ENCODE peak calls at places on chromosomes 2 and 18, in seven cellular contexts. S is mesendoderm, Y is IMR-90, J is H9, N is H1, X is mesenchymal stem cell, A is trophoblast cell. T is an unnamed sample.

GRCh38 chr18:27005589-27005988 is 140.1 kb upstream of the AQP4 start:
- DNase-seq in S (peak), Y (no peak), J (no peak), N (no peak), X (peak), A (no peak), T (no peak)

GRCh38 chr2:133755515-133756311 is 187.4 kb upstream of the NCKAP5 start:
- DNase-seq in S (no peak), Y (peak), J (no peak), N (no peak), X (peak), A (no peak), T (peak)

GRCh38 chr2:49351531-49351930 is 197.2 kb upstream of the FSHR start:
- DNase-seq in S (peak), Y (no peak), J (no peak), N (no peak), X (peak), A (no peak), T (no peak)

GRCh38 chr18:8212893-8213805 is 396.1 kb upstream of the RAB12 start:
- DNase-seq in S (no peak), Y (peak), J (no peak), N (no peak), X (peak), A (no peak), T (no peak)

GRCh38 chr2:136522724-136523123 is 242.6 kb upstream of the THSD7B start:
- DNase-seq in S (no peak), Y (no peak), J (no peak), N (no peak), X (no peak), A (no peak), T (no peak)

GRCh38 chr18:51089691-51090090 is 59.7 kb downstream of the SMAD4 start:
- DNase-seq in S (no peak), Y (no peak), J (no peak), N (no peak), X (no peak), A (no peak), T (no peak)

GRCh38 chr2:239943991-239944441 is 81.1 kb downstream of the NDUFA10 start:
- DNase-seq in S (no peak), Y (no peak), J (no peak), N (no peak), X (no peak), A (no peak), T (no peak)

GRCh38 chr2:45821558-45822271 is 170.2 kb downstream of the PRKCE start:
- DNase-seq in S (no peak), Y (peak), J (no peak), N (no peak), X (peak), A (no peak), T (no peak)

GRCh38 chr18:77208969-77209368 is 40.7 kb upstream of the GALR1 start:
- DNase-seq in S (no peak), Y (peak), J (no peak), N (no peak), X (peak), A (peak), T (no peak)

GRCh38 chr2:83900859-83901258 is 558.2 kb downstream of the SUCLG1 start:
- DNase-seq in S (peak), Y (peak), J (no peak), N (no peak), X (no peak), A (peak), T (no peak)

GRCh38 chr2:218745559-218746469 is 35.2 kb downstream of the TTLL4 start:
- DNase-seq in S (no peak), Y (peak), J (no peak), N (no peak), X (no peak), A (no peak), T (no peak)

GRCh38 chr18:75612491-75612890 is 185.0 kb upstream of the SMIM21 start:
- DNase-seq in S (peak), Y (no peak), J (no peak), N (no peak), X (no peak), A (no peak), T (no peak)

GRCh38 chr2:166653185-166653813 is 159.2 kb upstream of the SCN7A start:
- DNase-seq in S (no peak), Y (peak), J (no peak), N (no peak), X (no peak), A (no peak), T (no peak)

GRCh38 chr2:4415810-4416413 is 712.5 kb downstream of the DCDC2C start:
- DNase-seq in S (no peak), Y (no peak), J (no peak), N (no peak), X (no peak), A (no peak), T (no peak)

GRCh38 chr2:203887680-203888079 is 20.1 kb downstream of the CTLA4 start:
- DNase-seq in S (no peak), Y (no peak), J (no peak), N (no peak), X (no peak), A (no peak), T (no peak)

GRCh38 chr2:84556190-84556589 is 39.9 kb downstream of the DNAH6 start:
- DNase-seq in S (no peak), Y (no peak), J (no peak), N (no peak), X (no peak), A (no peak), T (no peak)

GRCh38 chr18:79588636-79589481 is 90.7 kb upstream of the CTDP1 start:
- DNase-seq in S (peak), Y (peak), J (no peak), N (no peak), X (peak), A (peak), T (peak)

DNA sequence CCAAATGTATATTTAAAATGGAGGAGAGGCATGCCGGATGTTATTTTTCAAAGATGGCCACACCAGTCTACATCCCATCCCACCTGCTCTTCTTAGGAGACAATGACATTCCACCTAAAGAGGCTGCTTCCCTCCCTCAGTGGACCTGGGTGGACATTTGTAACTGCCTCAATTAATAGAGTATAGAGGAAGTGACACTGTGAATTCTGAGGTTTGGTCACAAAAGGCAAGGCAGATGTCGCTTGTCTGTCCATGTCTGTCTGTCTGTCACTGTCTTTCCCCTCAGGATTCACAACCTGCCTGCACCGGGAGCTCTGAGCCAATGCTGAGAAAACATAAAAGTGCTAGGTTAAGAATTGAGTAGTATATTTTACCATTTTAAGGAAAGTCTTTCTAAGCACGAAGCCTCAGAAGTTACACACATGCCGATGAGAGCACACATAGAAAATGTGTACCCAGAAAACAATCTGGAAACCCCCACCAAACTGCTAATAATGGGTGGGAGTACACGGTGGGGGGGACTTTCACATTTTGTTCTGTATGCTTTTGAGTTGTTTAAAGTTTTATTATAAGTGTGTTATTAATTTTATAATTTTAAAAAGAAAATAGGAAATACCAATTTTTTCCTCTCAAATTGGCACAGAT is 21.0 kb downstream of the MIB1 start:
- DNase-seq in S (no peak), Y (no peak), J (no peak), N (no peak), X (no peak), A (no peak), T (no peak)
- H4K8ac ChIP-seq in S (no peak), Y (no peak), J (no peak), N (no peak), X (no peak), A (no peak), T (no peak)

DNA sequence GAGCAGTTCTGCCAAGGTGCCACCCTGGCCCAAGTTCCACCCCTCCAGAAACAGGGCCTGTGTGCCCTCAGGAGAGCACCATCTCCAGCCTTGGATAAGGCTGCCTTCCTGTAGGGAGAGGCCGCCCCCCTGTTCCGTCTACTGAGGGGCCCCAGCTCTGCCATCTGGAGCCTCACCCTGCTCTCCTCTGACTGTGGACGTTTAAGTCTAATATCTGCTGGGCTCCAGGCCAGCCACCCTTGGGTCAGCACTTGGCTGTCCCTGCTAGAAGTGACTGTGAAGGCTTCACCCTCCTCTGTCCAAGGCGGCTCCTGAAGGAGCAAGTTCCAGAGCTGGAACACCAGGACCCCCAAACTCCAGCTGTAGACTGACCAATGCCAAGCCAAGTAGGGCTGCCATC is 26.3 kb downstream of the RHOB start:
- DNase-seq in S (no peak), Y (no peak), J (no peak), N (no peak), X (no peak), A (no peak), T (no peak)
- H2AK5ac ChIP-seq in S (no peak), Y (no peak), J (no peak), N (no peak), X (no peak), A (peak), T (peak)

GRCh38 chr2:33074197-33074596 is 127.4 kb downstream of the LTBP1 start:
- DNase-seq in S (no peak), Y (no peak), J (no peak), N (no peak), X (no peak), A (no peak), T (no peak)
- H4K8ac ChIP-seq in S (no peak), Y (no peak), J (no peak), N (no peak), X (no peak), A (no peak), T (no peak)

GRCh38 chr2:160882906-160883305 is 277.3 kb upstream of the TANK start:
- DNase-seq in S (no peak), Y (no peak), J (no peak), N (no peak), X (no peak), A (no peak), T (no peak)
- H2AK5ac ChIP-seq in S (no peak), Y (no peak), J (no peak), N (no peak), X (no peak), A (no peak), T (no peak)

GRCh38 chr2:53268086-53268485 is 499.5 kb upstream of the CHAC2 start:
- DNase-seq in S (peak), Y (no peak), J (no peak), N (no peak), X (no peak), A (peak), T (no peak)

GRCh38 chr2:53265900-53266299 is 501.7 kb upstream of the CHAC2 start:
- DNase-seq in S (no peak), Y (no peak), J (no peak), N (no peak), X (no peak), A (no peak), T (peak)

DNA sequence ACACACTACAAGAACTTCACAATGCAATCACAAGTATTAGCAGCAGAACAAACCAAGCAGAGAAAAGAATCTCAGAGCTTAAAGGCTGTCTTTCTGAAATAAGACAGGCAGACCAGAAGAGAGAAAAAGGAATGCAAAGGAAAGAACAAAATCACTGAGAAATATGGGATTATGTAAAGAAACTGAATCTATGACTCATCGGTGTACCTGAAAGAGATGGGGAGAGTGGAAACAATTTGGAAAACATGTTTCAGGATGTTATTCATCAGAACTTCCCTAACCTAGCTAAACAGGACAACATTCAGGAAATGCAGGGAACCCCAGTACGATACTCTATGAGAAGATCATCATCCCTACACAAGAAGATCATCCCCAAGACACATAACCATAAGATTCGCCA is 499.0 kb upstream of the CHAC2 start:
- DNase-seq in S (no peak), Y (no peak), J (no peak), N (no peak), X (no peak), A (no peak), T (no peak)
- H4K8ac ChIP-seq in S (no peak), Y (no peak), J (no peak), N (no peak), X (no peak), A (no peak), T (no peak)

GRCh38 chr2:164701565-164701964 is 80.3 kb upstream of the GRB14 start:
- DNase-seq in S (no peak), Y (no peak), J (no peak), N (no peak), X (no peak), A (no peak), T (no peak)

GRCh38 chr2:164710252-164710633 is 89.0 kb upstream of the GRB14 start:
- DNase-seq in S (no peak), Y (peak), J (no peak), N (no peak), X (peak), A (peak), T (no peak)

GRCh38 chr2:164706522-164706921 is 85.2 kb upstream of the GRB14 start:
- DNase-seq in S (peak), Y (peak), J (no peak), N (no peak), X (peak), A (no peak), T (no peak)

GRCh38 chr2:164703915-164704706 is 82.8 kb upstream of the GRB14 start:
- DNase-seq in S (no peak), Y (no peak), J (no peak), N (no peak), X (no peak), A (no peak), T (no peak)

GRCh38 chr2:164705412-164706167 is 84.3 kb upstream of the GRB14 start:
- DNase-seq in S (no peak), Y (no peak), J (no peak), N (no peak), X (no peak), A (no peak), T (no peak)
- H2AK5ac ChIP-seq in S (no peak), Y (no peak), J (no peak), N (no peak), X (no peak), A (no peak), T (no peak)

GRCh38 chr2:425947-426346 is 138.1 kb upstream of the ALKAL2 start:
- DNase-seq in S (no peak), Y (no peak), J (no peak), N (no peak), X (no peak), A (no peak), T (no peak)
- H4K8ac ChIP-seq in S (no peak), Y (no peak), J (no peak), N (no peak), X (no peak), A (no peak), T (no peak)

DNA sequence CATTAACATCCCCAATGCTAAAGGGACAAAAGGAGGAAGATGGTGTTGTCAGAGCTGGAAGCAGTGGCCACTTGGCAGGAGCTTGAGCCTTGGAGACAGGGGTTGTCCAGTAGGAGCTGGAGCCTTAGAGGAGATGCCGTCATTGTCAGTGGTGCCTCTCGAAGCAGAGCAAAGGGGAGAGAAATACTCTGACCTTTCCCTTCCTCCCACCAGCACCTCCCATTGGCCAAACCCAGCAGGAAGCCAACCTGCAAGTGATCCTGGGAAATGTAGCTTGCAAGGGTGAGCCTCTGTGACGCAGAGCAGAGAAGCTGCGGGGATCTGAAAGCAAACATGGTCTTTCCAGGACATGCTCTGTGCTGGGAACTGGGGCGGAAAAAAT is 33.7 kb upstream of the MRPL19 start:
- DNase-seq in S (no peak), Y (no peak), J (no peak), N (no peak), X (no peak), A (no peak), T (no peak)
- H2AK5ac ChIP-seq in S (no peak), Y (no peak), J (no peak), N (no peak), X (peak), A (no peak), T (no peak)

GRCh38 chr18:63368611-63369010 is 1.6 kb upstream of the KDSR start:
- DNase-seq in S (no peak), Y (peak), J (no peak), N (no peak), X (no peak), A (no peak), T (no peak)
- H4K8ac ChIP-seq in S (no peak), Y (no peak), J (no peak), N (no peak), X (no peak), A (no peak), T (no peak)

GRCh38 chr2:160390544-160391258 is 102.9 kb downstream of the RBMS1 start:
- DNase-seq in S (no peak), Y (peak), J (no peak), N (no peak), X (no peak), A (no peak), T (no peak)

GRCh38 chr2:160387558-160388262 is 105.9 kb downstream of the RBMS1 start:
- DNase-seq in S (no peak), Y (peak), J (no peak), N (no peak), X (peak), A (no peak), T (no peak)

GRCh38 chr2:160389875-160390274 is 103.7 kb downstream of the RBMS1 start:
- DNase-seq in S (no peak), Y (peak), J (no peak), N (no peak), X (no peak), A (peak), T (no peak)

GRCh38 chr2:160392201-160392600 is 101.4 kb downstream of the RBMS1 start:
- DNase-seq in S (no peak), Y (peak), J (no peak), N (no peak), X (no peak), A (no peak), T (no peak)

DNA sequence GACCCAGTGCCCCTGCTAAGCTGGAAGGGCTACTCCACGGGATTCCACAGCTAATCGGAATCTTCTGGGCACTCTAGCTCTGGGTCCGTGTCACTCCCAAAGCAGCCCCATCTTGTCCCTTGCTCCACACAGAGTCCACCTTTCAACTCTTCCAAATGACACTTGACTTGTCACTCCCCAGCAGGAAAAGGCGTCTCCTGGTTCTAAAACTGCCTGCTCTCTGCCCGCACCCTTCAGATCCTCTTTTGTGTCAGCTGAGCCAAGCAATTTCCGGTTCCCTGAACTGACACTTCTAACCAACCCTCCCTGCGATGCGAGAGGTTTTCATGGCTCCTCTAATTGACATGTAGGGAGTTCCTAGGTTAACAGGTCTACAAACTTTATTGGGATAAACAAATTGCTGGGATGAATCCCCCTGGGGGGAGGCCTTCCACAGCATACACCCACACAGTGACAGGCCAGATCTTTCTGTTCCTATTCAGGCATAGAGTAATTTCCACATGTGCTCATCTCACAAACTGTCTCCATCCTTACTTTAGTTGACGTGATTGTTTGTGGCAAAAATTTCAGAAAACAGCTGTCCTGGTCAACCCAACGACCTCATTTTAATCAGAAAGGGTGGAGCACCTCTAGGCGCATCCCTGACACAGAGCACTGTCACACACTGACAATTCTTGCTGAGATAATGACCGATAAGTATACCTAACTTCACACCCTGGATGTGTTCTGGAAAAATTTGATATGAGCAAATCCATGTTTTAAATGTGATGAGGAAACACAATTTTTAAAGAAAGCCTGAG is 104.9 kb downstream of the RBMS1 start:
- DNase-seq in S (no peak), Y (no peak), J (no peak), N (no peak), X (no peak), A (no peak), T (no peak)
- H2AK5ac ChIP-seq in S (no peak), Y (peak), J (no peak), N (no peak), X (no peak), A (no peak), T (no peak)